ENCODE peak calls at places on chromosomes 4 and X, in four cellular contexts. One of them, this sample, is unnamed.
A peak's percentile ranks its signal among the peaks of the same experiment; 100 is the strongest.

GRCh38 chrX:40434947-40435346 is 145.8 kb upstream of the ATP6AP2 start:
- DNase-seq in HL-60: no peak
- DNase-seq in K562: peak; percentile 79
- DNase-seq in GM12878: no peak
- DNase-seq in this sample: no peak

GRCh38 chr4:54016504-54016903 is 47.9 kb downstream of the CHIC2 start:
- DNase-seq in K562: no peak
- DNase-seq in GM12878: no peak
- DNase-seq in HL-60: no peak
- DNase-seq in this sample: no peak

GRCh38 chr4:90120037-90120436 is 7.2 kb upstream of the CCSER1 start:
- DNase-seq in HL-60: no peak
- DNase-seq in GM12878: no peak
- DNase-seq in K562: no peak
- DNase-seq in this sample: no peak

GRCh38 chr4:113952452-113953029 is 26.9 kb downstream of the ARSJ start:
- DNase-seq in HL-60: no peak
- DNase-seq in K562: peak; percentile 14
- DNase-seq in GM12878: peak; percentile 12
- DNase-seq in this sample: peak; percentile 1

GRCh38 chr4:2828758-2829181 is 14.9 kb upstream of the ADD1 start:
- DNase-seq in K562: no peak
- DNase-seq in GM12878: no peak
- DNase-seq in HL-60: no peak
- DNase-seq in this sample: peak; percentile 2

GRCh38 chrX:54415534-54416350 is 24.5 kb upstream of the TSR2 start:
- DNase-seq in K562: no peak
- DNase-seq in HL-60: no peak
- DNase-seq in GM12878: no peak
- DNase-seq in this sample: no peak

GRCh38 chrX:54087661-54088060 is 43.4 kb upstream of the PHF8 start:
- DNase-seq in HL-60: no peak
- DNase-seq in GM12878: no peak
- DNase-seq in K562: no peak
- DNase-seq in this sample: no peak

GRCh38 chr4:117400039-117400835 is 314.9 kb upstream of the TRAM1L1 start:
- DNase-seq in HL-60: no peak
- DNase-seq in K562: no peak
- DNase-seq in GM12878: no peak
- DNase-seq in this sample: no peak

GRCh38 chr4:2964077-2964471 is 703 bp downstream of the GRK4 start:
- DNase-seq in K562: peak; percentile 33
- DNase-seq in GM12878: no peak
- DNase-seq in HL-60: no peak
- DNase-seq in this sample: no peak

GRCh38 chrX:84339507-84340364 is 151.7 kb upstream of the RPS6KA6 start:
- DNase-seq in HL-60: no peak
- DNase-seq in GM12878: no peak
- DNase-seq in K562: peak; percentile 1
- DNase-seq in this sample: no peak

GRCh38 chr4:29336851-29337250 is 1383.3 kb upstream of the PCDH7 start:
- DNase-seq in K562: no peak
- DNase-seq in GM12878: no peak
- DNase-seq in HL-60: no peak
- DNase-seq in this sample: no peak

GRCh38 chr4:8840006-8840793 is 31.4 kb downstream of the HMX1 start:
- DNase-seq in GM12878: no peak
- DNase-seq in K562: no peak
- DNase-seq in HL-60: no peak
- DNase-seq in this sample: no peak

GRCh38 chr4:24515698-24516097 is 68.7 kb downstream of the DHX15 start:
- DNase-seq in K562: no peak
- DNase-seq in HL-60: no peak
- DNase-seq in GM12878: no peak
- DNase-seq in this sample: no peak

GRCh38 chr4:78799551-78800495 is 23.7 kb downstream of the BMP2K start:
- DNase-seq in HL-60: no peak
- DNase-seq in GM12878: no peak
- DNase-seq in K562: peak; percentile 23
- DNase-seq in this sample: no peak
- TF ChIP-seq SPI1 in HL-60: no peak
- TF ChIP-seq SPI1 in GM12878: no peak
- TF ChIP-seq SPI1 in K562: no peak
- TF ChIP-seq SPI1 in this sample: no peak

DNA sequence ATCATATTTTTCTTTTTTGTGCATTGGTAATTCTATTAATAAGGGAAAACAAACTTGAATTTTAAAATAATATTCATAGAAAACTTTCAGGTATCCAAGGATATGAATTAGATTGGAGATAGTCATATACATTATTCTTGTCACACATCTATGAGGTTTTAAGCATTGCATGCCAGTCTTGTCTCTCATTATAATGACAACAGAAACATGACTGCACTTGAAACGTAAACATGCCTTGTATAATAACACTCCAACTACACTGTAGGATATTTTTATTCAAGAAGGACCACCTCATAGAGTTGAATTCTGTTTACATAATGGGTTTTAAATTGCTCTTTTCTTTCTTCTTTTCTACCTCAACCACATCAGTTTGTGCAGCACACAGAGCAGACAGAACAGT is 104.5 kb downstream of the DCAF8L2 start:
- DNase-seq in HL-60: no peak
- DNase-seq in GM12878: no peak
- DNase-seq in K562: no peak
- DNase-seq in this sample: no peak
- TF ChIP-seq POLR2AphosphoS5 in HL-60: no peak
- TF ChIP-seq POLR2AphosphoS5 in GM12878: no peak
- TF ChIP-seq POLR2AphosphoS5 in K562: no peak
- TF ChIP-seq POLR2AphosphoS5 in this sample: no peak

GRCh38 chrX:46683023-46683422 is 75.9 kb downstream of the SLC9A7 start:
- DNase-seq in K562: no peak
- DNase-seq in HL-60: no peak
- DNase-seq in GM12878: no peak
- DNase-seq in this sample: no peak

GRCh38 chrX:46687619-46688018 is 71.3 kb downstream of the SLC9A7 start:
- DNase-seq in K562: no peak
- DNase-seq in HL-60: no peak
- DNase-seq in GM12878: no peak
- DNase-seq in this sample: no peak

GRCh38 chrX:46681849-46682248 is 77.1 kb downstream of the SLC9A7 start:
- DNase-seq in HL-60: no peak
- DNase-seq in GM12878: no peak
- DNase-seq in K562: no peak
- DNase-seq in this sample: no peak

GRCh38 chrX:46690818-46691217 is 68.1 kb downstream of the SLC9A7 start:
- DNase-seq in K562: no peak
- DNase-seq in HL-60: no peak
- DNase-seq in GM12878: no peak
- DNase-seq in this sample: no peak

DNA sequence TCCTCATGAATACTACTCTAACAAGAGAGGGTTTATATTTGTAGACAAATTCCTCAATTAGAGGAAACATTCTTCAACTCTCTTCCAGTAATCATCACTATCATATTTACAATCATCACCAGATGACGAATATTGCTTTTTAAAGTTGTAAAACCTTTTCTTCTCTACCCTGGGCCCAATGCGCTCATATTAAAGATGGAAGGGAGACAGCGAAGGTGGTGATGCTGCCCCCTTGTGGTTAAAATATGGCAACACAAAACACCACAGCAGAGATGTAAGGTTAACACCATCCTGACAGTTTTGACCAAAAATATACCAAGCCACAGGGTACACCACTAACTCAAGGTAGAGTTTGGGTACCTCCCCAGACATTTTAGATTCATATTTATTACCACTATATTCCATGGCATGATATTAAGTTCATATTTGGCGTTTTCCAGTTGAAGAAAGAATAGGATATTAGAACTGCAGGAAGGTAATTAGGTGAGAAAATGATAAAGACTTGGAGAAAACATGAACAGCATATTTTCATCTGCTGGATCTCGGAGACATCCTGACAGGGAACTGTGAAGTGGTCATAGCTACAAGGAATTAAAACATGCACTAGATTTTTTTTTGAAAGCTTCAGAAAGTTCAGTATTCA is 72.8 kb downstream of the SLC9A7 start:
- DNase-seq in HL-60: no peak
- DNase-seq in K562: peak; percentile 44
- DNase-seq in GM12878: no peak
- DNase-seq in this sample: no peak
- TF ChIP-seq SPI1 in HL-60: no peak
- TF ChIP-seq SPI1 in K562: no peak
- TF ChIP-seq SPI1 in GM12878: no peak
- TF ChIP-seq SPI1 in this sample: no peak

GRCh38 chr4:110622841-110623709 is at the start of gene PITX2:
- DNase-seq in K562: no peak
- DNase-seq in GM12878: no peak
- DNase-seq in HL-60: peak; percentile 5
- DNase-seq in this sample: no peak
- TF ChIP-seq POLR2AphosphoS5 in K562: no peak
- TF ChIP-seq POLR2AphosphoS5 in GM12878: no peak
- TF ChIP-seq POLR2AphosphoS5 in HL-60: no peak
- TF ChIP-seq POLR2AphosphoS5 in this sample: no peak

DNA sequence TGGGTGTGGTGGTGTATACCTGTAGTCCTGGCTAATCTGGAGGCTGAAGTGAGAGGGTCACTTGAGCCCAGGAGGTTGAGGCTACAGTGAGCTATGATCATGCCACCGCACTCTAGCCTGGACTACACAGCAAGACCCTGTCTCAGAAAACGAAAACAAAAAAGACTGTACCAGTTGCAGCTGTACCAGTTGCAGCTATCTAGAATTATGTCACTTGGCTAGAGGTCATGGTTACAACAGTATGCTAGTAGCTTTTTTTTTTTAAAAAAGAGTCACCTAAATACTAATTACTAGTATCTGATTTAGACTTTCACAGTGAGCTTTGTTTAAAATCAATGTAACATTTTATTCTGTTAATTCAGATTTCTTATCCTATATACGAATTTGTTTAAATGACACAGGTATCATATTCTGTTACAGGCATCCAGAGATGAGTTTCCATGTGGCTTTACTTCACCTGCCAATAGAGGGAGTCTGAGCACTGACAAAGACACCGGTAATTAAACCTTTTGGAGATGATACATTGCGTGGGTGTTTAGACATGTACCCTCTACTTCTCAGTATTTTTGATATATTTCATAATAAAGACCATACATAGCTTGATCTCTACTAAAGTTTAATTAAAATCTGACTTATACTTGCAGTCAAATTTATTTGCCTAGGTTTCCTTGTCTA is 100.2 kb upstream of the IL13RA1 start:
- DNase-seq in HL-60: no peak
- DNase-seq in K562: peak; percentile 23
- DNase-seq in GM12878: no peak
- DNase-seq in this sample: no peak
- TF ChIP-seq SPI1 in HL-60: no peak
- TF ChIP-seq SPI1 in K562: no peak
- TF ChIP-seq SPI1 in GM12878: no peak
- TF ChIP-seq SPI1 in this sample: no peak

GRCh38 chr4:147525494-147526271 is 44.8 kb downstream of the EDNRA start:
- DNase-seq in HL-60: no peak
- DNase-seq in GM12878: no peak
- DNase-seq in K562: no peak
- DNase-seq in this sample: no peak

GRCh38 chr4:147530723-147531122 is 49.8 kb downstream of the EDNRA start:
- DNase-seq in K562: no peak
- DNase-seq in GM12878: no peak
- DNase-seq in HL-60: no peak
- DNase-seq in this sample: no peak

GRCh38 chr4:147530153-147530552 is 49.3 kb downstream of the EDNRA start:
- DNase-seq in K562: no peak
- DNase-seq in HL-60: no peak
- DNase-seq in GM12878: no peak
- DNase-seq in this sample: no peak

GRCh38 chr4:147528054-147528453 is 47.2 kb downstream of the EDNRA start:
- DNase-seq in HL-60: no peak
- DNase-seq in K562: no peak
- DNase-seq in GM12878: no peak
- DNase-seq in this sample: no peak

DNA sequence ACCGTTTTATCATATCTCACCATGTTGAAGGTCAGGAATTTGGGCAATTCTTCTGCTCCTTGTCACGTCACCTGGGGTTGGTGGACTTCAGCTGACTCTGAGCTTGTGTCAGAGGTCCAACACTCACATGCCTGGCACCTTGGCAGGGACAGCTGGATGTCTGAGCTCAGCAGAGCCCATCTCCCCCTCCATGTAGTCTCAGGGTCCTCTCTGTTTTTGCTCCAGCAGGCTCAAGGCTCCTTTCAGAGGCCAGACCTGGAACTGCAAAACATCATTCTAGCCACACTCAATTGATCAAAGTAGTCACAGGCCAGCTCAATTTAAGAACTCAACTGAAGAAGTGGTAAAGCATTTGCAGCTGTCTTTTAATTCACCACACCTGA is 45.4 kb downstream of the EDNRA start:
- DNase-seq in K562: no peak
- DNase-seq in HL-60: no peak
- DNase-seq in GM12878: no peak
- DNase-seq in this sample: no peak
- TF ChIP-seq POLR2AphosphoS5 in K562: no peak
- TF ChIP-seq POLR2AphosphoS5 in HL-60: no peak
- TF ChIP-seq POLR2AphosphoS5 in GM12878: no peak
- TF ChIP-seq POLR2AphosphoS5 in this sample: no peak

GRCh38 chrX:6852121-6852520 is 295.4 kb upstream of the STS start:
- DNase-seq in HL-60: no peak
- DNase-seq in K562: no peak
- DNase-seq in GM12878: no peak
- DNase-seq in this sample: no peak

GRCh38 chrX:6856471-6856870 is 291.0 kb upstream of the STS start:
- DNase-seq in HL-60: no peak
- DNase-seq in K562: no peak
- DNase-seq in GM12878: no peak
- DNase-seq in this sample: no peak

GRCh38 chrX:6852869-6853268 is 294.6 kb upstream of the STS start:
- DNase-seq in K562: no peak
- DNase-seq in GM12878: no peak
- DNase-seq in HL-60: no peak
- DNase-seq in this sample: no peak

GRCh38 chrX:6849711-6850415 is 297.6 kb upstream of the STS start:
- DNase-seq in K562: no peak
- DNase-seq in HL-60: no peak
- DNase-seq in GM12878: no peak
- DNase-seq in this sample: no peak

GRCh38 chrX:6851140-6851539 is 296.4 kb upstream of the STS start:
- DNase-seq in HL-60: no peak
- DNase-seq in GM12878: no peak
- DNase-seq in K562: no peak
- DNase-seq in this sample: no peak
- TF ChIP-seq SPI1 in HL-60: no peak
- TF ChIP-seq SPI1 in GM12878: no peak
- TF ChIP-seq SPI1 in K562: no peak
- TF ChIP-seq SPI1 in this sample: peak; percentile 25